ENCODE peak calls at places on chromosomes 16 and 17, in four cellular contexts. One of them, this sample, is unnamed.

GRCh38 chr17:50611639-50612038 is 23.0 kb upstream of the ABCC3 start:
- DNase-seq in HCT116: no peak
- DNase-seq in SK-N-SH: no peak
- DNase-seq in GM12878: no peak
- DNase-seq in this sample: no peak

GRCh38 chr17:78174332-78174869 is 6.0 kb downstream of the SYNGR2 start:
- DNase-seq in HCT116: no peak
- DNase-seq in SK-N-SH: no peak
- DNase-seq in GM12878: no peak
- DNase-seq in this sample: peak; percentile 76

GRCh38 chr16:22346463-22346862 is 28.0 kb downstream of the CDR2 start:
- DNase-seq in HCT116: no peak
- DNase-seq in SK-N-SH: no peak
- DNase-seq in GM12878: no peak
- DNase-seq in this sample: no peak

GRCh38 chr17:63124536-63124935 is 158.5 kb downstream of the TANC2 start:
- DNase-seq in HCT116: no peak
- DNase-seq in SK-N-SH: no peak
- DNase-seq in GM12878: no peak
- DNase-seq in this sample: peak; percentile 25

GRCh38 chr16:20944861-20945390 is 44.4 kb downstream of the LYRM1 start:
- DNase-seq in HCT116: no peak
- DNase-seq in SK-N-SH: no peak
- DNase-seq in GM12878: no peak
- DNase-seq in this sample: peak; percentile 45

GRCh38 chr17:74152591-74153455 is 50.7 kb upstream of the RPL38 start:
- DNase-seq in HCT116: no peak
- DNase-seq in SK-N-SH: peak; percentile 91
- DNase-seq in GM12878: no peak
- DNase-seq in this sample: no peak

GRCh38 chr16:3665508-3665907 is 11.0 kb downstream of the DNASE1 start:
- DNase-seq in HCT116: no peak
- DNase-seq in SK-N-SH: no peak
- DNase-seq in GM12878: no peak
- DNase-seq in this sample: no peak

GRCh38 chr17:29039764-29040598 is 3.0 kb upstream of the PIPOX start:
- DNase-seq in HCT116: no peak
- DNase-seq in SK-N-SH: no peak
- DNase-seq in GM12878: no peak
- DNase-seq in this sample: no peak

GRCh38 chr17:55794681-55795080 is 43.8 kb downstream of the PCTP start:
- DNase-seq in HCT116: no peak
- DNase-seq in SK-N-SH: no peak
- DNase-seq in GM12878: no peak
- DNase-seq in this sample: no peak

GRCh38 chr16:75080205-75081029 is 36.2 kb downstream of the LDHD start:
- DNase-seq in HCT116: no peak
- DNase-seq in SK-N-SH: no peak
- DNase-seq in GM12878: no peak
- DNase-seq in this sample: no peak

GRCh38 chr17:76241205-76241539 is 879 bp upstream of the RNF157 start:
- DNase-seq in HCT116: no peak
- DNase-seq in SK-N-SH: no peak
- DNase-seq in GM12878: no peak
- DNase-seq in this sample: no peak

GRCh38 chr17:76240461-76241204 is at the start of gene RNF157:
- DNase-seq in HCT116: no peak
- DNase-seq in SK-N-SH: peak; percentile 97
- DNase-seq in GM12878: no peak
- DNase-seq in this sample: peak; percentile 95

GRCh38 chr17:76238847-76239537 is 1.3 kb downstream of the RNF157 start:
- DNase-seq in HCT116: no peak
- DNase-seq in SK-N-SH: no peak
- DNase-seq in GM12878: no peak
- DNase-seq in this sample: no peak

GRCh38 chr17:76237859-76238313 is 2.4 kb downstream of the RNF157 start:
- DNase-seq in HCT116: no peak
- DNase-seq in SK-N-SH: no peak
- DNase-seq in GM12878: no peak
- DNase-seq in this sample: no peak

DNA sequence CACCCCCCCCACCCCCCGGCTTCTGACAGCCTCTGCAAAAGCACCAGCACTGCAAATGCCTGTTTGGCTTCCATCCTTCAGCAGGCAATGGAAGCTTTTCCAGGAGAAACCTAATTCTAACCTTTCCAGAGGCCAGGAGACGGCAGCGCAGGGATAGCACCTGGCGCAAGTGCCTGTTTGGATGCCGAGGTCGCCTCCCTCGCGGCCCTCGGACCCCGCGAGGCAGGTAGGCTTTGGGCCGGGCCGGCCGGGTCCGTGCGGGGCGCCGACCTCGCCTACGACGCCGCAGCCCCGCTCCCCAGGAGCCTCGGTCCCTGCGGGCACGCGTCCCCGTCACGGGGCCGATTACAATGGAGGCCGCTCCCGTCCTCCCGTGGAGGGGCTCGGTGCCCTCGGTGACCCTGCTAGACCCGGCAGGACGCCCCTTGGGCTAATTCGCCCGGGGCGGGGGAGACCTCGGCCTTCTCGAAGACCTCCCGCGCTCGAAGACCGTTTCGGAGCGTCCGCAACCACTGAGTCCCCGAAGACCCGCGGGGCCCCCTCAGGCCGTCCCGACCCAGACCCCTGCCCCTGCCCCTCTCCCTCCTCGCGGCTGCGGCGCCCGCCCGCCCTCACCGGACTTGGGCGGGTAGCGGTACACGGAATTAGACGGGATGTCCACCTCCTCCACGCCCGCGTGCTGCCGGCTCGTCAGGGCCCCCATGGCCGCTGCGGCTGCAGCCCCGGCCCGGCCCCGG is 587 bp downstream of the RNF157 start:
- DNase-seq in HCT116: no peak
- DNase-seq in SK-N-SH: peak; percentile 77
- DNase-seq in GM12878: no peak
- DNase-seq in this sample: no peak
- TF ChIP-seq JUND in HCT116: no peak
- TF ChIP-seq JUND in SK-N-SH: no peak
- TF ChIP-seq JUND in GM12878: no peak
- TF ChIP-seq JUND in this sample: no peak

GRCh38 chr17:40791116-40791515 is 8.6 kb downstream of the KRT28 start:
- DNase-seq in HCT116: no peak
- DNase-seq in SK-N-SH: no peak
- DNase-seq in GM12878: no peak
- DNase-seq in this sample: no peak

GRCh38 chr17:40795019-40795667 is 4.6 kb downstream of the KRT28 start:
- DNase-seq in HCT116: no peak
- DNase-seq in SK-N-SH: no peak
- DNase-seq in GM12878: no peak
- DNase-seq in this sample: no peak

GRCh38 chr17:40793800-40794199 is 6.0 kb downstream of the KRT28 start:
- DNase-seq in HCT116: no peak
- DNase-seq in SK-N-SH: no peak
- DNase-seq in GM12878: no peak
- DNase-seq in this sample: no peak

GRCh38 chr17:40794466-40794865 is 5.3 kb downstream of the KRT28 start:
- DNase-seq in HCT116: no peak
- DNase-seq in SK-N-SH: no peak
- DNase-seq in GM12878: no peak
- DNase-seq in this sample: no peak

DNA sequence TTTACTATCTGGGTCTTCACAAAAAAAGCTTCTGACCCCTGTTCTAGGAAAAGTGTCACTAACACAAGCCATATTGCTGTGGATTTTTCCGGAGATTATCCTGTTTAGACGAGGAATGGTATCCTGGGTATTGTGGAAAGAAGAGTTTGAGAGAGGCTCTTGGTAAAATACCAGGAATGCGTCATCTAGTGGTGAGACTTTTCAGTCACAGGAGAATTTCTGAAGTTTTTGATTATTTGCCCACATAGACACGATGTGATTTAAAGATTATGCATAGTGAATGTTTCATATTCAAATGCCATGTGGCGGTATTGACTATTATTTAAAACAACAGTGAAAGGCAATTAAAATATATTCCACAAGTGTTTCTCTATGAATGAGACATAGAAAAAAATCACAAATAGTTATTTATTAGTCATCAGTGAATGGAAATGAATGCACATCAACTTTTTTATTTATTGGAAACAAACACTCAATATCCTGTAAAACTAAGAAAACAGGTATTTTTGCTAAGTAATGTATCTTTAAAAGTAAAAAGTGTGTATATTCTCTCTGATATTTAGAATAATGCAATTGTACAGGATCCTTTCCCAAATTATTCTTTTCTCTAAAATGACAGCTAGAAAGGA is 7.8 kb downstream of the KRT28 start:
- DNase-seq in HCT116: peak; percentile 41
- DNase-seq in SK-N-SH: peak; percentile 15
- DNase-seq in GM12878: no peak
- DNase-seq in this sample: peak; percentile 37
- TF ChIP-seq JUND in HCT116: no peak
- TF ChIP-seq JUND in SK-N-SH: no peak
- TF ChIP-seq JUND in GM12878: no peak
- TF ChIP-seq JUND in this sample: no peak

GRCh38 chr16:2154533-2155090 is 970 bp upstream of the TRAF7 start:
- DNase-seq in HCT116: no peak
- DNase-seq in SK-N-SH: no peak
- DNase-seq in GM12878: no peak
- DNase-seq in this sample: no peak
- TF ChIP-seq JUND in HCT116: no peak
- TF ChIP-seq JUND in SK-N-SH: no peak
- TF ChIP-seq JUND in GM12878: no peak
- TF ChIP-seq JUND in this sample: no peak

GRCh38 chr17:47745037-47745380 is 12.0 kb downstream of the TBX21 start:
- DNase-seq in HCT116: no peak
- DNase-seq in SK-N-SH: no peak
- DNase-seq in GM12878: no peak
- DNase-seq in this sample: no peak
- TF ChIP-seq JUND in HCT116: no peak
- TF ChIP-seq JUND in SK-N-SH: no peak
- TF ChIP-seq JUND in GM12878: no peak
- TF ChIP-seq JUND in this sample: no peak

DNA sequence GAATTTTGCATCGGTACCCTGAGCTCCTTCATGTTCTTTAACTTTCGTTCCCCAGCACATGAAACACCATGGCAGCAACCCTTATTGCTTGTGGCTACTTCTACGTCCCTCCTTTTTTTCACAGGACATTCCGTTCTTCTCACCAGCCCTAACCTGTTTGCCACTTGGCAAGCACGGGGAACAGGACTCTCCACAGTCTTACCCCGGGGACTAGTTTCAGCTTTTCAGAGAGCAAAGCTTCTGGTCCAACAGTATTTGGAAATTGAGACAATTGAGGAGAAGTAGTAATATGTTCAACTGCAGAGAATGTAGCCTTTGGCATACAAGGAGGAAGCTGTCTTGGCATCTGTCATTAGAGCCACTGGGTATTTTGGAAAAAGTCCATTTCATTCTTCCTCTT is 65.7 kb downstream of the MAP2K6 start:
- DNase-seq in HCT116: no peak
- DNase-seq in SK-N-SH: no peak
- DNase-seq in GM12878: no peak
- DNase-seq in this sample: no peak
- TF ChIP-seq JUND in HCT116: no peak
- TF ChIP-seq JUND in SK-N-SH: no peak
- TF ChIP-seq JUND in GM12878: no peak
- TF ChIP-seq JUND in this sample: no peak

DNA sequence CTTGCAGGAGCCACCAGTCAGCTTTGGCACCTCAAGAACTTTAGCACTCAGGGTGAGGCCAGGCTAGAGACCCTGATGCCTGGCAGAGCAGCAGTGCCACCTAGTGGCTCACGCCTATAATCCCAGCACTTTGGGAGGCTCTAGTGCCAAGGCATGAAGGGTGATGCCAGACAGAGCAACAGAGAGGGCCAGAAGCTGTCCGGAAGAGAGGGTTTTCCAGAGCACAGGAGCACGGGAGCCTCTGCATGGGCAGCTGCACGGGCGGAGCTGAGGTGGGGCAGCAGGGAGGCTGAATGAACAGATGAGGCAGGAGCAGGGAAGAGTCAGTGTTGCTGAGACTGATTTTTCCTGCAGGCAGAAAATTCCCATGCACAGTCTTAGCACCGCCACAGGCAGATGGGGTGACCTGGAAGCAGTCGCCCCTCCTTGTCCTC is 38.9 kb downstream of the MYH3 start:
- DNase-seq in HCT116: peak; percentile 68
- DNase-seq in SK-N-SH: peak; percentile 75
- DNase-seq in GM12878: no peak
- DNase-seq in this sample: peak; percentile 41
- TF ChIP-seq JUND in HCT116: no peak
- TF ChIP-seq JUND in SK-N-SH: no peak
- TF ChIP-seq JUND in GM12878: no peak
- TF ChIP-seq JUND in this sample: no peak

GRCh38 chr16:56315955-56316354 is 109.4 kb downstream of the AMFR start:
- DNase-seq in HCT116: no peak
- DNase-seq in SK-N-SH: no peak
- DNase-seq in GM12878: no peak
- DNase-seq in this sample: no peak

GRCh38 chr16:56319391-56319790 is 106.0 kb downstream of the AMFR start:
- DNase-seq in HCT116: no peak
- DNase-seq in SK-N-SH: no peak
- DNase-seq in GM12878: no peak
- DNase-seq in this sample: no peak

GRCh38 chr16:56316545-56316944 is 108.8 kb downstream of the AMFR start:
- DNase-seq in HCT116: no peak
- DNase-seq in SK-N-SH: no peak
- DNase-seq in GM12878: no peak
- DNase-seq in this sample: no peak

GRCh38 chr16:56320081-56320480 is 105.3 kb downstream of the AMFR start:
- DNase-seq in HCT116: no peak
- DNase-seq in SK-N-SH: no peak
- DNase-seq in GM12878: no peak
- DNase-seq in this sample: no peak

DNA sequence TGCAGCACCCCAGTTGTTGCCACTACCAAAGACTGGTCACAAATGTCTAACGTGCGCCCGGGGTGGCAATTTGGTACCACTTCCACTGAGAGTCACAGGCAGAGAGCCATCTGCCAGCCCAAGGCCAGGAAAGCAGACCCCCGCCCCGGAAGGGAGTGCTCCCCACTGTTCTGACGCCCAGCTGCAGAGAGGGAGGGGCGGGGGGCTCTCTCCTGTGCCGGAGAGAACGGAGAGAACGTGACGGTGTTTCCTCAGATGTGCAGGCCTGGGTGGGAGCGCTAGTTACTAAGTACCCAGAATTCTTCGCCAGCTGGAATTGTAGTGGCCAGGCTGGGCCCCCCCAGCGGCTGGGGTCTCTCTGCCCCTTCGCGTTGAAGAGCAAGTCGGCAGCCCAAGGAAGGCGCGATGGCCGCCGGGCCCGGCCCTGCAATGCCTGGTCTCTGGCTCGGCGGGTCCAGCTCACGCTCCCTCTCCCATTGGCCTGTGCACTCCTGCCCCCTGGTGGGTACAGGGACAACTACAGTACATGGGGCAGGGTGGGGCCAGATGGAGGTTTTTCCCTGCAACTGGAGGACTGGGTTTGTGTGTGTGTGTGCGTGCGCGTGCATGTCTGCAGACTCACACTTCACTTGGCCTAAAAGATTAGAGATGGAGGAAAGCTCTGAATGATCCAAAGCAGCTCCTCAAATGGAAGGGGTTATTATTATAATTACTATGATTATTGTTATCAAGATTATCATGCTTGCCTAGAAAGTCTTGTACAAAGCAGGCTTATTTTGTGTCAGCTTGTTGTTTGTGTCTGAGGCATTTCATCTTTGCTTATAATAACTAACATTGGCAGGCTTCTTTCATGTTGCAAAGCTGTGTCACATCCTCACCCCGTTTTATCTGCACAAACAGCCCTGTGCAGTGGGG is 107.1 kb downstream of the AMFR start:
- DNase-seq in HCT116: peak; percentile 51
- DNase-seq in SK-N-SH: peak; percentile 97
- DNase-seq in GM12878: peak; percentile 3
- DNase-seq in this sample: peak; percentile 68
- TF ChIP-seq JUND in HCT116: no peak
- TF ChIP-seq JUND in SK-N-SH: no peak
- TF ChIP-seq JUND in GM12878: no peak
- TF ChIP-seq JUND in this sample: no peak